ENCODE peak calls at places on chromosomes 6 and 20, in four cellular contexts. U, R, K and G are unnamed samples.

GRCh38 chr6:13874191-13874549 is 50.6 kb upstream of the RNF182 start:
- DNase-seq in U (no peak), R (no peak), K (no peak), G (no peak)

GRCh38 chr20:17504326-17504897 is 26.8 kb downstream of the BFSP1 start:
- DNase-seq in U (no peak), R (peak), K (no peak), G (no peak)

GRCh38 chr6:41707565-41708200 is 27.7 kb downstream of the TFEB start:
- DNase-seq in U (no peak), R (no peak), K (no peak), G (peak)

GRCh38 chr20:3218307-3218988 is 9.2 kb downstream of the ITPA start:
- DNase-seq in U (no peak), R (peak), K (peak), G (peak)

GRCh38 chr20:2752631-2753455 is 47.6 kb downstream of the CPXM1 start:
- DNase-seq in U (peak), R (peak), K (peak), G (peak)

GRCh38 chr20:51687071-51687470 is 81.1 kb downstream of the ATP9A start:
- DNase-seq in U (peak), R (no peak), K (no peak), G (no peak)

GRCh38 chr6:11381801-11382513 is 149.5 kb upstream of the NEDD9 start:
- DNase-seq in U (no peak), R (no peak), K (peak), G (peak)

GRCh38 chr6:134920422-134920821 is 29.5 kb downstream of the ALDH8A1 start:
- DNase-seq in U (no peak), R (no peak), K (no peak), G (no peak)

GRCh38 chr6:157586476-157587126 is 205.6 kb downstream of the ZDHHC14 start:
- DNase-seq in U (no peak), R (no peak), K (no peak), G (no peak)

GRCh38 chr6:17910178-17910577 is 77.3 kb downstream of the KIF13A start:
- DNase-seq in U (no peak), R (no peak), K (no peak), G (no peak)

GRCh38 chr20:21509597-21510331 is 4.1 kb downstream of the NKX2-2 start:
- DNase-seq in U (peak), R (peak), K (no peak), G (no peak)

GRCh38 chr6:5302995-5303622 is 41.8 kb downstream of the FARS2 start:
- DNase-seq in U (peak), R (peak), K (peak), G (no peak)

GRCh38 chr6:118945217-118945616 is 10.3 kb upstream of the MCM9 start:
- DNase-seq in U (no peak), R (no peak), K (no peak), G (no peak)

GRCh38 chr6:137313928-137314855 is 95.0 kb upstream of the IFNGR1 start:
- DNase-seq in U (peak), R (peak), K (peak), G (peak)

GRCh38 chr6:23320588-23320987 is 751.2 kb downstream of the HDGFL1 start:
- DNase-seq in U (no peak), R (no peak), K (no peak), G (no peak)

GRCh38 chr6:27505209-27506027 is 32.5 kb upstream of the ZNF184 start:
- DNase-seq in U (peak), R (peak), K (peak), G (no peak)

GRCh38 chr6:31693535-31693934 is 9.6 kb downstream of the ABHD16A start:
- DNase-seq in U (no peak), R (no peak), K (no peak), G (no peak)

GRCh38 chr20:52665441-52665840 is 306.7 kb upstream of the TSHZ2 start:
- DNase-seq in U (no peak), R (no peak), K (no peak), G (no peak)

GRCh38 chr20:51310216-51310615 is 232.3 kb downstream of the NFATC2 start:
- DNase-seq in U (no peak), R (no peak), K (no peak), G (no peak)

GRCh38 chr6:1595271-1596087 is 14.2 kb upstream of the FOXC1 start:
- DNase-seq in U (no peak), R (no peak), K (no peak), G (peak)
- H3K4me3 ChIP-seq in U (no peak), R (no peak), K (no peak), G (peak)

DNA sequence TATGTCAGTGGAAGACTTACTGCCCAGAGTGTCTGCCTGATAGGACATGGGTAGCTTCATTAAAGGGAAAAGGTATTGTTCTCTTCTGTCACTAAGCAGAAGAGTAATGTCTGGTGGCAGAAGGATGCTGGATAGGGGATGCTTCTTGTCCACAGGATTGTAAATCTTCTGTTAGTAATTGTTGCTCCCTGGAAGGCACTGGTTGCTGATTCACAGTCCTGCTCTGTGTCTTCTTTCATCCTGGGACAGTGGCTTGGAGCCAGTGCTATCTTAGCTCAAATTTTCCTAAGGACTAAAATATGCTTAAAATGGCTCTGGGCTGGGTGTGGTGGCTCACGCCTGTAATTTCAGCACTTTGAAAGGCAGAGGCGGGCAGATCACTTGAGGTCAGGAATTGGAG is 47.9 kb downstream of the SYTL3 start:
- DNase-seq in U (peak), R (no peak), K (no peak), G (no peak)
- H3K4me3 ChIP-seq in U (no peak), R (no peak), K (no peak), G (no peak)

DNA sequence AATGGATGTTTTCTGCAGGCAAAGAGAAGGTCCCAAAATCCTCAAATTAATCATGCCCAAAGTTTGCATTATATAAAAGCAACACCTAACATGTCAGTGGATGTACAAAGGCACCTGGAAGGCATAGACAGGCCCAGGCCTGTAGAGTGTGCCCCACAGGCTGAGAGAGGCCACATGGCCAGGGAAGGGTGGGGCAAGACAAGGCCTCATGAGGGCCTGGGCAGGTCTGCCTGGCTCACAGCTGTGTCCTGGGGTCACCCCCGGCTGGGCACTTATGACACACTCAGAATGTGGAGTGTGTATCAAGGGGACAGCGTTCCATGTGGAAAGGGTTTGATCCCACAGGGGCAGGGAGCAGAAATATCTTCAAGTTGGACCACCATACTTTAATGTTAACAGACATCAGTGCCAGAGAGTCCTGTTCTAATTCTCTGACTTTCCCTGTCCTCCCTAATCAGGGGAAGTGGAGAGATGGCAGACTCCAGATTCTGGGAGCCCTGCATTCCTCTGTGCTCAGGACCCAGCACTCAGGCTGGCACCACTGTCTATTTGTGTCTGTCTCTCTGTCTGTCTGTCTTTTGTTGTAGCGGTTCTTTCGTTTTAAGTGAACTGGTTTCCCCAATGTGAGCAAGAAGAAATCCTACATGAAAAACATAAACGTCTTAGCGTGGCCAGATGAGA is 178.3 kb upstream of the FOXA2 start:
- DNase-seq in U (no peak), R (peak), K (no peak), G (no peak)
- H3K4me3 ChIP-seq in U (no peak), R (no peak), K (no peak), G (no peak)

DNA sequence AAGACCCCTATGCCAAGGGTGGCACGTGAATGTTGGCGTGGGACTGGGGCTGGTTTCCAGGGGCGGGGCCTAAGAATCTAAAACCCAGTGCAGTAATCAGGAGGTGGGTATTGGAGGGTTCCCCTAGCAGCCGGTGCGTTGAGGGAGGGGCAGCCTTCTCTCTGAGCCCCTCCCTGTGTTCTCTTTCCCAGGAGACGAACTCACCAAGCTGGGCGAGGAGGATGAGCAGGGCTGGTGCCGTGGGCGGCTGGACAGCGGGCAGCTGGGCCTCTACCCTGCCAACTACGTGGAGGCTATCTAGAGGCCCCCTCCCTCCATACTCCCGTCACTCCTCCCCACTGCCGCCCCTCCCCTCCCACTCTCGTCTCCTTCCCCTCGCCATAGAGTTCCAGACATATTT is 23.9 kb downstream of the SPDEF start:
- DNase-seq in U (no peak), R (peak), K (no peak), G (no peak)
- H3K4me3 ChIP-seq in U (peak), R (peak), K (no peak), G (no peak)

GRCh38 chr6:149714442-149714841 is 3.5 kb downstream of the LATS1 start:
- DNase-seq in U (no peak), R (no peak), K (no peak), G (no peak)
- H3K4me3 ChIP-seq in U (no peak), R (no peak), K (no peak), G (no peak)